ENCODE peak calls at places on chromosomes 4 and X, in four cellular contexts. J is H9, K is trophoblast cell, M is H1. F is an unnamed sample.
A peak's percentile ranks its signal among the peaks of the same experiment; 100 is the strongest.

GRCh38 chr4:151530783-151531182 is 121.8 kb downstream of the FHIP1A start:
- DNase-seq in J (no peak), K (no peak), M (no peak), F (no peak)

GRCh38 chr4:120071192-120071795 is 4.6 kb upstream of the MAD2L1 start:
- DNase-seq in J (no peak), K (peak; percentile 82), M (no peak), F (peak; percentile 50)

GRCh38 chr4:109359040-109359646 is 56.7 kb upstream of the COL25A1 start:
- DNase-seq in J (no peak), K (no peak), M (no peak), F (no peak)

GRCh38 chr4:54363037-54363436 is 133.9 kb downstream of the PDGFRA start:
- DNase-seq in J (no peak), K (peak; percentile 8), M (no peak), F (peak; percentile 30)

GRCh38 chrX:74924449-74925209 is 623 bp downstream of the NEXMIF start:
- DNase-seq in J (peak; percentile 55), K (no peak), M (peak; percentile 60), F (peak; percentile 82)

GRCh38 chr4:102687982-102688433 is 72.8 kb downstream of the MANBA start:
- DNase-seq in J (no peak), K (no peak), M (no peak), F (no peak)

GRCh38 chrX:39739585-39739984 is 358.2 kb downstream of the BCOR start:
- DNase-seq in J (no peak), K (no peak), M (no peak), F (no peak)

GRCh38 chr4:37770016-37770415 is 56.5 kb upstream of the PGM2 start:
- DNase-seq in J (no peak), K (no peak), M (no peak), F (no peak)

GRCh38 chrX:147899715-147900114 is 12.0 kb upstream of the FMR1 start:
- DNase-seq in J (no peak), K (peak; percentile 44), M (no peak), F (no peak)

GRCh38 chr4:80197132-80197573 is at the start of gene PRDM8:
- DNase-seq in J (no peak), K (no peak), M (peak; percentile 62), F (peak; percentile 35)

GRCh38 chr4:22129454-22130075 is 181.0 kb upstream of the KCNIP4 start:
- DNase-seq in J (peak; percentile 76), K (peak; percentile 18), M (peak; percentile 75), F (peak; percentile 81)

GRCh38 chrX:28988246-28988645 is 401.0 kb downstream of the IL1RAPL1 start:
- DNase-seq in J (no peak), K (no peak), M (no peak), F (peak; percentile 71)

GRCh38 chr4:122865421-122865820 is 38.8 kb downstream of the FGF2 start:
- DNase-seq in J (no peak), K (no peak), M (no peak), F (no peak)

GRCh38 chrX:1610166-1610565 is 4.7 kb upstream of the ASMT start:
- DNase-seq in J (no peak), K (no peak), M (no peak), F (no peak)

GRCh38 chr4:127400736-127401346 is 231.9 kb upstream of the INTU start:
- DNase-seq in J (peak; percentile 73), K (peak; percentile 68), M (peak; percentile 68), F (peak; percentile 86)

GRCh38 chr4:10929818-10930217 is 245.2 kb upstream of the CLNK start:
- DNase-seq in J (no peak), K (no peak), M (no peak), F (no peak)

GRCh38 chr4:5470318-5470889 is 238.0 kb downstream of the EVC2 start:
- DNase-seq in J (no peak), K (no peak), M (no peak), F (no peak)

GRCh38 chrX:10769165-10769564 is 148.8 kb upstream of the MID1 start:
- DNase-seq in J (no peak), K (peak; percentile 60), M (no peak), F (peak; percentile 76)

GRCh38 chrX:148984238-148984637 is 483.8 kb downstream of the AFF2 start:
- DNase-seq in J (no peak), K (no peak), M (no peak), F (no peak)

GRCh38 chr4:41057456-41057855 is 156.9 kb downstream of the APBB2 start:
- DNase-seq in J (no peak), K (no peak), M (no peak), F (no peak)

GRCh38 chr4:16457944-16458343 is 231.7 kb upstream of the TAPT1 start:
- DNase-seq in J (no peak), K (peak; percentile 11), M (no peak), F (no peak)

GRCh38 chrX:69222103-69223090 is 57.1 kb upstream of the PJA1 start:
- DNase-seq in J (peak; percentile 88), K (peak; percentile 73), M (peak; percentile 85), F (peak; percentile 86)

GRCh38 chr4:65170768-65171514 is 499.3 kb downstream of the EPHA5 start:
- DNase-seq in J (no peak), K (no peak), M (no peak), F (no peak)

GRCh38 chr4:137065306-137065705 is 467.0 kb downstream of the PCDH18 start:
- DNase-seq in J (no peak), K (peak; percentile 20), M (no peak), F (peak; percentile 59)

GRCh38 chrX:70998402-70999027 is 67.6 kb upstream of the SLC7A3 start:
- DNase-seq in J (peak; percentile 40), K (peak; percentile 76), M (peak; percentile 46), F (peak; percentile 62)

GRCh38 chr4:77697860-77698599 is 92.4 kb downstream of the CXCL13 start:
- DNase-seq in J (peak; percentile 65), K (no peak), M (no peak), F (peak; percentile 79)

GRCh38 chrX:40809210-40809609 is 73.9 kb upstream of the MED14 start:
- DNase-seq in J (no peak), K (no peak), M (no peak), F (no peak)

GRCh38 chr4:5710962-5711478 is at the start of gene EVC:
- DNase-seq in J (peak; percentile 82), K (peak; percentile 47), M (peak; percentile 85), F (peak; percentile 89)

DNA sequence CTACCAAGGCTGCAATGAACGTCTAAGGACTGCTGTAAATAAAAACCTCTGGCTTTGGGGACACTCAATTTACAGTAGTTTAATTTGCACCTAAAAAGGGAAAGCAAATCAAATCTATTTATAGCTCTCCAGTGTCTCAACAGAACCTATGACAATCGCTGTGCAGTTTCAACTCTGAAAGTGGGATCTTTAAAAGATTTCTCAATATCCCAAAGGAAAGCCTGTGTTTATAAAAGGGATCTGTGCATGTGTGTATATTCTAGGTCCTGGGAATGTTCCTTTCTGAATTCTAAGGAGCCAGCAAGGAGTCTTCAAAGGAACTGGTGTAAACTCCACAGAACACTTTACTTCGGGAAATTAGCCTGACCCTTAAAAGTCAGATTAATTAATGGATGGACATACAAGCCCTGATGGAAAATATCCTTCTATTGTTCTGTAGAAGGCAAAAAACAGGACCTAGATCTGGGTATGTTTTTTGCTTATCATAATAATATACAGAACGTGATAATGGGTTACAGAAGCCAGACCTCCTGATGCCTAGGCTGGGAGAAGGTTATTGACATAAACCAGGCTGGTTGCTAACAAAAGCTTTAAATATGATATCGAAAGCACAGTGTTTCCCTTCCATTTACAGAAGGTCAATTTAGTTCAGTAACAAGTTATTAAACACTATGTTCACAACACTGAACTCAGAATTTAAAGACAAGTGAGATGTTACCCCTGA is 53.2 kb downstream of the AFAP1 start:
- DNase-seq in J (no peak), K (no peak), M (no peak), F (no peak)
- H2BK5ac ChIP-seq in J (no peak overlapping the region), K (no peak overlapping the region), M (no peak overlapping the region), F (no peak overlapping the region)

DNA sequence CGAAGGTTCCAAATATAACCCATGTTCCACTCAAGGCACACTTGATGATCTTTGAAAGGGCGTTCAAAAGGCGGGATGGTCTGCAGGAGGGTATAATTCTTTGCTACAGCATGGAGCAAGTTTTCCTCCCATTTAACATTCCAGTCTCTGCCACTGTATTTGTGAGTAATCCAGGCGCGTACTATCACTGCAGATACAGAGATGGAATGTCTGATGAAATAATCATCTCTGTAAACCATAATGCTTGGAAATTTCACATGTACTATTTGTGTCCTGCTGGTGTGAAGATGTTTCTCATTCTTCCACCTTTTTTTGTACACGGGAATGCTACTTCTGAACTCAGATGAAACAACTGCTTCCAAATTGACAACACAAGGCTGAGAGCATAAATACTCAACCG is 15.5 kb downstream of the SEL1L3 start:
- DNase-seq in J (no peak), K (peak; percentile 88), M (no peak), F (no peak)
- H3K79me2 ChIP-seq in J (peaks cover 4% of the 10 kb centered on the region), K (no peaks in the 10 kb centered on the region), M (peaks cover 37% of the 10 kb centered on the region), F (no peaks in the 10 kb centered on the region)

GRCh38 chr4:185500576-185500975 is 29.0 kb upstream of the CCDC110 start:
- DNase-seq in J (no peak), K (no peak), M (no peak), F (no peak)

GRCh38 chr4:185508162-185508561 is 27.1 kb downstream of the PDLIM3 start:
- DNase-seq in J (no peak), K (peak; percentile 68), M (no peak), F (no peak)

GRCh38 chr4:185506422-185506821 is 28.9 kb downstream of the PDLIM3 start:
- DNase-seq in J (no peak), K (no peak), M (no peak), F (no peak)

GRCh38 chr4:185500035-185500434 is 28.5 kb upstream of the CCDC110 start:
- DNase-seq in J (no peak), K (no peak), M (no peak), F (no peak)

GRCh38 chr4:185504098-185505047 is 30.9 kb downstream of the PDLIM3 start:
- DNase-seq in J (no peak), K (peak; percentile 96), M (no peak), F (no peak)
- H2BK5ac ChIP-seq in J (no peak overlapping the region), K (no peak overlapping the region), M (no peak overlapping the region), F (no peak overlapping the region)

GRCh38 chr4:48370260-48371134 is 29.2 kb downstream of the SLAIN2 start:
- DNase-seq in J (no peak), K (no peak), M (no peak), F (no peak)

GRCh38 chr4:48368389-48368788 is 27.1 kb downstream of the SLAIN2 start:
- DNase-seq in J (no peak), K (no peak), M (no peak), F (no peak)

GRCh38 chr4:48369248-48369647 is 27.9 kb downstream of the SLAIN2 start:
- DNase-seq in J (no peak), K (no peak), M (no peak), F (no peak)

GRCh38 chr4:48372272-48372671 is 30.9 kb downstream of the SLAIN2 start:
- DNase-seq in J (no peak), K (no peak), M (no peak), F (no peak)

GRCh38 chr4:48369771-48370170 is 28.4 kb downstream of the SLAIN2 start:
- DNase-seq in J (no peak), K (peak; percentile 67), M (no peak), F (no peak)
- H3K79me2 ChIP-seq in J (peaks cover 5% of the 10 kb centered on the region), K (no peaks in the 10 kb centered on the region), M (peaks cover 49% of the 10 kb centered on the region), F (peaks cover 4% of the 10 kb centered on the region)

GRCh38 chr4:19030536-19030935 is 1009.0 kb upstream of the LCORL start:
- DNase-seq in J (no peak), K (no peak), M (no peak), F (no peak)
- H2BK5ac ChIP-seq in J (no peak overlapping the region), K (no peak overlapping the region), M (no peak overlapping the region), F (no peak overlapping the region)